ENCODE peak calls at places on chromosomes 12 and 14, in four cellular contexts. U is cardiac muscle cell, W is psoas muscle, J is PC-3. S is an unnamed sample.

GRCh38 chr14:64303471-64303917 is 9.3 kb upstream of the ESR2 start:
- DNase-seq in U (peak; percentile 76), J (peak; percentile 82), W (no peak), S (no peak)

GRCh38 chr14:25136811-25137210 is 86.9 kb upstream of the STXBP6 start:
- DNase-seq in U (no peak), J (no peak), W (no peak), S (no peak)

GRCh38 chr14:41642402-41643195 is 35.9 kb downstream of the LRFN5 start:
- DNase-seq in J (no peak), W (no peak), U (no peak), S (no peak)

GRCh38 chr14:101960225-101960624 is 4.1 kb upstream of the DYNC1H1 start:
- DNase-seq in J (peak; percentile 48), W (no peak), U (peak; percentile 41), S (no peak)

GRCh38 chr14:91367173-91368171 is 50.1 kb downstream of the CCDC88C start:
- DNase-seq in W (no peak), J (peak; percentile 79), U (no peak), S (peak; percentile 78)

GRCh38 chr14:68232643-68233055 is 413.1 kb downstream of the RAD51B start:
- DNase-seq in U (peak; percentile 49), J (peak; percentile 99), W (no peak), S (no peak)

GRCh38 chr12:559208-559905 is 99.6 kb downstream of the B4GALNT3 start:
- DNase-seq in W (no peak), U (no peak), J (no peak), S (no peak)

GRCh38 chr14:65242732-65243134 is 140.4 kb upstream of the MAX start:
- DNase-seq in J (peak; percentile 83), U (no peak), W (no peak), S (no peak)

GRCh38 chr12:78002878-78003277 is 172.2 kb downstream of the NAV3 start:
- DNase-seq in W (no peak), U (no peak), J (peak; percentile 19), S (no peak)

GRCh38 chr14:55128386-55129085 is 516 bp upstream of the LGALS3 start:
- DNase-seq in U (no peak), J (no peak), W (no peak), S (no peak)

GRCh38 chr12:130990034-130990433 is 36.3 kb downstream of the ADGRD1 start:
- DNase-seq in W (no peak), U (no peak), J (no peak), S (no peak)

GRCh38 chr14:78836777-78837176 is 666.6 kb downstream of the NRXN3 start:
- DNase-seq in U (peak; percentile 90), J (peak; percentile 58), W (peak; percentile 12), S (no peak)

GRCh38 chr14:78835052-78835451 is 664.9 kb downstream of the NRXN3 start:
- DNase-seq in J (no peak), W (no peak), U (peak; percentile 91), S (no peak)

GRCh38 chr12:14961466-14962155 is at the start of gene ARHGDIB:
- DNase-seq in J (no peak), U (no peak), W (no peak), S (peak; percentile 78)

GRCh38 chr14:75578786-75579781 is 664 bp downstream of the FLVCR2 start:
- DNase-seq in J (no peak), W (peak; percentile 18), U (no peak), S (no peak)

GRCh38 chr12:8823565-8824300 is 1.3 kb downstream of the A2ML1 start:
- DNase-seq in W (no peak), J (no peak), U (peak; percentile 65), S (no peak)

GRCh38 chr12:121061831-121062230 is 22.8 kb upstream of the OASL start:
- DNase-seq in U (no peak), W (no peak), J (peak; percentile 45), S (no peak)

GRCh38 chr12:74293689-74294131 is 243.9 kb upstream of the ATXN7L3B start:
- DNase-seq in J (no peak), W (no peak), U (no peak), S (no peak)

GRCh38 chr12:50506753-50507473 is 2.1 kb downstream of the DIP2B start:
- DNase-seq in J (no peak), U (no peak), W (no peak), S (no peak)

GRCh38 chr14:68937790-68938514 is 41.1 kb downstream of the ACTN1 start:
- DNase-seq in J (no peak), W (no peak), U (peak; percentile 61), S (no peak)

GRCh38 chr14:94372021-94372605 is 16.3 kb downstream of the SERPINA1 start:
- DNase-seq in W (no peak), J (no peak), U (no peak), S (no peak)

GRCh38 chr12:95634622-95635621 is 83.6 kb upstream of the USP44 start:
- DNase-seq in U (no peak), J (peak; percentile 58), W (no peak), S (no peak)

GRCh38 chr12:91616401-91616800 is 433.8 kb upstream of the DCN start:
- DNase-seq in U (no peak), W (no peak), J (no peak), S (no peak)

GRCh38 chr12:121779422-121779895 is 14.0 kb downstream of the RHOF start:
- DNase-seq in J (no peak), W (no peak), U (no peak), S (no peak)

GRCh38 chr14:33711761-33712160 is 239.1 kb downstream of the EGLN3 start:
- DNase-seq in J (no peak), W (no peak), U (no peak), S (no peak)

GRCh38 chr12:123148223-123148622 is 2.7 kb downstream of the PITPNM2 start:
- DNase-seq in U (no peak), J (no peak), W (no peak), S (no peak)

GRCh38 chr14:21440857-21441256 is 15.1 kb downstream of the CHD8 start:
- DNase-seq in J (no peak), U (no peak), W (no peak), S (no peak)

DNA sequence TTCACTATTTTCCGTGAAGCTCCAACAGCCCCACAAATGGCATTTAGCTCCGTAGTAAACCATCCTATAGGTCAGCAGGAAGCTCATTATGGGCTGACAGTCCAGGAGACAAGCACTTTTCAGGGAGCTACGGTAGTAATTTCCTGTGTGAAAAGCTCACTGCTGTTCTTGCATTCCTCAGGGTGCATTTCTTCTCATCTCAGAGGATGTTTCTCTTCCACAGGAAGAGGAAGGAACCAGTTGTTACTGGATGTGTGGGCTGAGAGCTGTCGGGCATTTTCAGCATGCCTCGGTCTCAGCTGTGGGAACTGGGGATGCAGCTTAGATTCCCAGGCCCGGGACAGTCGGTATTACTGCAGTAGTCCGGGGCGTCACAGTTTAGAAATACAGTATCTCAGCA is 72.7 kb downstream of the GALNT4 start:
- DNase-seq in J (no peak), W (peak; percentile 33), U (peak; percentile 77), S (no peak)
- H3K4me3 ChIP-seq in J (no peak overlapping the region), W (peak overlapping the region; percentile 7), U (no peak overlapping the region), S (no peak overlapping the region)

GRCh38 chr12:114414866-114415524 is 9.1 kb upstream of the TBX5 start:
- DNase-seq in U (no peak), J (no peak), W (no peak), S (no peak)

GRCh38 chr12:114416028-114416427 is 10.1 kb upstream of the TBX5 start:
- DNase-seq in W (no peak), J (no peak), U (no peak), S (no peak)

GRCh38 chr12:114414031-114414865 is 8.3 kb upstream of the TBX5 start:
- DNase-seq in U (peak; percentile 56), J (no peak), W (no peak), S (no peak)

GRCh38 chr12:114412825-114413749 is 7.1 kb upstream of the TBX5 start:
- DNase-seq in J (no peak), U (no peak), W (no peak), S (no peak)

GRCh38 chr12:114415525-114415868 is 9.6 kb upstream of the TBX5 start:
- DNase-seq in U (peak; percentile 82), J (no peak), W (no peak), S (no peak)
- H3K27me3 ChIP-seq in U (peaks cover 72% of the 10 kb centered on the region), J (peaks cover 79% of the 10 kb centered on the region), W (peaks cover 64% of the 10 kb centered on the region), S (peaks cover 23% of the 10 kb centered on the region)

GRCh38 chr12:1692895-1693294 is 2.0 kb downstream of the ADIPOR2 start:
- DNase-seq in J (no peak), U (no peak), W (no peak), S (no peak)
- H3K4me3 ChIP-seq in J (peak overlapping the region; percentile 99), U (no peak overlapping the region), W (peak overlapping the region; percentile 99), S (no peak overlapping the region)

GRCh38 chr12:69149262-69149661 is 90.1 kb upstream of the CPSF6 start:
- DNase-seq in W (no peak), J (no peak), U (no peak), S (no peak)
- H3K27me3 ChIP-seq in W (no peaks in the 10 kb centered on the region), J (no peaks in the 10 kb centered on the region), U (no peaks in the 10 kb centered on the region), S (no peaks in the 10 kb centered on the region)

DNA sequence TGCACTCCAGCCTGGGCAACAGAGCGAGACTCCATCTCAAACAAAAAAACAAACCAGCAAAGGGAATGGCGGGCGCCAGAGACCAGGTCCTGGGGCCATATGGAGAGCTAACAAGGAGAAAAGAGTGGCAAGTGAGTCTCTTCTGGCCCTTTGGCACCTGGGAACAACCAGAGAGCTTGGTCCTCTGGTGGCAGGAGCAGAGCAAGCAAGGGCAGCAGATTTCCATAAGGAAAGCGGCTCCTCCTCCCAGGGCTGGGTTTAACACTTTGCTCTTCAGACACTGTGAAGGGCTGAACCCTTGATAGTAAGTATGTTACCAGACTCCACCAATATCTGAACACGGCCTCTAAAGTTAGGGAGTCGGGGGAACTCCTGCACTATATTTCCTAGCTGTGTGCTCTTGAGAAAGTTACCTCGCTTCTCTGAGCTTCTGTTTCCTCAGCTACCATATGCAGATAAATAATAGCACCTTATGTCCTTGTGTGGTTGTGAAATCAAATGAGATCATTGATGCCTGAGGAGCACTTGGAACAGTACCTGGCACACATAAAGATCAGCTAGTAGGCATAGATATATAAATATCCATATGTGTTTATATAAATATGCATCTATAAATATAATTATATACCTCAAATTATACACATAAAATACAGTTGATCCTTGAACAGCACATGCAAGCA is 33.4 kb upstream of the PLEKHG6 start:
- DNase-seq in W (no peak), J (peak; percentile 35), U (no peak), S (no peak)
- H3K4me3 ChIP-seq in W (no peak overlapping the region), J (no peak overlapping the region), U (no peak overlapping the region), S (no peak overlapping the region)

S was measured in effector memory CD4-positive, alpha-beta T cell.